ENCODE peak calls at places on chromosomes 5 and 9, in five cellular contexts. P, Z, E, T and A are unnamed samples.

GRCh38 chr5:152532714-152533113 is 127.6 kb upstream of the NMUR2 start:
- DNase-seq in Z (peak), E (peak), P (peak), T (no peak), A (peak)

GRCh38 chr5:139637438-139638089 is 10.6 kb upstream of the CXXC5 start:
- DNase-seq in P (peak), E (peak), T (peak), Z (peak), A (peak)

GRCh38 chr5:1667648-1668140 is 131.9 kb downstream of the MRPL36 start:
- DNase-seq in T (no peak), Z (no peak), E (no peak), P (no peak), A (no peak)

GRCh38 chr5:1176473-1177391 is 24.7 kb upstream of the SLC6A19 start:
- DNase-seq in P (no peak), T (peak), Z (peak), E (no peak), A (no peak)

GRCh38 chr5:32504923-32505596 is 60.5 kb upstream of the ZFR start:
- DNase-seq in T (peak), P (peak), E (peak), Z (peak), A (peak)

GRCh38 chr9:21455320-21455719 is 15.1 kb downstream of the IFNA1 start:
- DNase-seq in Z (peak), P (peak), E (peak), T (no peak), A (peak)

GRCh38 chr5:150523472-150524350 is 15.8 kb downstream of the NDST1 start:
- DNase-seq in Z (peak), T (no peak), P (peak), E (peak), A (peak)

GRCh38 chr5:135235551-135236100 is 163.4 kb downstream of the MACROH2A1 start:
- DNase-seq in T (no peak), P (no peak), Z (no peak), E (no peak), A (no peak)

GRCh38 chr9:70510157-70510770 is 95.8 kb upstream of the KLF9 start:
- DNase-seq in Z (peak), E (no peak), P (peak), T (peak), A (no peak)

GRCh38 chr9:126794441-126794840 is 10.4 kb upstream of the ZBTB43 start:
- DNase-seq in E (no peak), Z (no peak), P (no peak), T (no peak), A (no peak)

GRCh38 chr9:14277202-14277601 is 36.7 kb downstream of the NFIB start:
- DNase-seq in P (peak), E (peak), T (peak), Z (peak), A (peak)

GRCh38 chr9:112020680-112021596 is 124.3 kb downstream of the UGCG start:
- DNase-seq in E (peak), P (peak), T (no peak), Z (peak), A (peak)

GRCh38 chr5:140575309-140575708 is 10.7 kb downstream of the SLC35A4 start:
- DNase-seq in E (peak), P (peak), T (peak), Z (peak), A (peak)

GRCh38 chr9:95516221-95516735 is 493 bp downstream of the PTCH1 start:
- DNase-seq in T (no peak), E (no peak), P (no peak), Z (no peak), A (peak)

GRCh38 chr5:86881493-86882090 is 263.9 kb downstream of the COX7C start:
- DNase-seq in T (no peak), E (no peak), P (no peak), Z (no peak), A (no peak)

GRCh38 chr9:77453857-77454647 is 194.1 kb downstream of the GNA14 start:
- DNase-seq in Z (no peak), P (no peak), E (no peak), T (no peak), A (no peak)

GRCh38 chr5:181188700-181189362 is 16.2 kb downstream of the TRIM7 start:
- DNase-seq in T (peak), E (peak), P (peak), Z (peak), A (peak)

GRCh38 chr5:134647750-134648424 is 698 bp upstream of the SEC24A start:
- DNase-seq in Z (peak), T (no peak), E (peak), P (no peak), A (peak)

GRCh38 chr5:34923694-34924461 is 5.5 kb upstream of the DNAJC21 start:
- DNase-seq in T (no peak), P (peak), E (peak), Z (peak), A (peak)

DNA sequence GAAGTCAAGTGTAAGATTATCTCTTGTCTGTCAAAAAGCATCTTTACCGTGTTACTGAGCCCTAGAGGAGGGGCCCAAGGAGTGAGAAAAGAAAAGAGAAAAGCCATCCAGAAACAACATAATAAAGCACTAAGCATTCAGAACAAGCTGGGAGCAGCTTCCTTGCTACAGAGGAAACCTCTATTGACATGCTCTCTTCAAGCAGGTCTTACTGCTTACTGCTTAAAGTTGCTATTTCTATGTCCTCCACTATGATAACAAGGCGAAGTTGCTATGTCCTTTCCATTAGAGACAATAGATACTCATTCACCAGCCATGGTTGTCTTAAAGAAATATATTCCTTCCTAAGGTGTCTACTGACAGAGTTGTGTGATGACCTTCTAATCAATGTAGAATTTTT is 297.3 kb downstream of the CETN3 start:
- DNase-seq in P (no peak), E (no peak), Z (no peak), T (no peak), A (no peak)
- H3K4me3 ChIP-seq in P (no peak), E (no peak), Z (no peak), T (no peak), A (no peak)

GRCh38 chr5:163696270-163696887 is 191.0 kb downstream of the MAT2B start:
- DNase-seq in Z (peak), E (peak), T (no peak), P (peak), A (peak)
- TF ChIP-seq CTCF in Z (peak), E (peak), T (peak), P (peak), A (peak)

DNA sequence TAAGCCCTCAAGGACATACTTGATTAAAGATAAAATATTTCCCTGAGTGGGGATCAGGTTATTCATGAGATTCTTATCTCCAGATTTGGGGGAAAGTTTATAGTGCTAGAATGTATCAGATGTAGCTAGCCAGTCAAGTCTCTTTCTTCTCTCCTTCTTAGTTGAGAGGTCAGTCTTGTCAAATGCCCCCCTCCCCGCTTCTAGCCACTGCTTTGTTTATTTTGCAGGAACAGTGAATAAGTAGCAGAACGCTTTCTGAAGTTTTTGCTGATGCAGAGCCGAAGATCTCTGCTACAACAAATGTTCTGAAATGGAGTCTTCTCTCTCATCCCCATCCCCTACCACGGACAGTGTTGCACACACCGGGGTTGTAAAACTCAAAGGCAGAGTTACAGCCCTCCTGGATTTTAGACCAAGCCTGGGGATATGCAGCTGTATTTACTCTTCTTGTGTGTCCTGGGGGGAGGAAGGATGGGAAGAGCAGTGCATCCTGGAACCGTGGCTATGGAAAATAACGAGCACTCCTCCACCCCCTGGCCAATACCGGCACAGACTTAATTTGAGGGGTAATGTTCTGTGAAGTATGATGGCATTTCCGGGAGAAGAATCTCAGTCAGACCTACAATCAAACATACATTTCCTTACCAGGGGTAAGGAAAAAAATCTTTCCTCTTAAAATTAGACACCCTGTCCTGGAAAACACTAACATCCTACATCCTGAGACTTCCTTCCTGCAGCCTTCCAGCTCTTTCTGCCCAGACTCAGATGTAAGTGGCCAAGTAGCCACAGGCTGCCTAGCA is 10.7 kb upstream of the ERMP1 start:
- DNase-seq in Z (peak), E (peak), P (peak), T (no peak), A (no peak)
- H3K4me3 ChIP-seq in Z (no peak), E (no peak), P (peak), T (no peak), A (no peak)

GRCh38 chr5:154575869-154576806 is 98.1 kb upstream of the HAND1 start:
- DNase-seq in P (no peak), T (no peak), Z (no peak), E (no peak), A (no peak)
- TF ChIP-seq CTCF in P (no peak), T (no peak), Z (no peak), E (no peak), A (no peak)

DNA sequence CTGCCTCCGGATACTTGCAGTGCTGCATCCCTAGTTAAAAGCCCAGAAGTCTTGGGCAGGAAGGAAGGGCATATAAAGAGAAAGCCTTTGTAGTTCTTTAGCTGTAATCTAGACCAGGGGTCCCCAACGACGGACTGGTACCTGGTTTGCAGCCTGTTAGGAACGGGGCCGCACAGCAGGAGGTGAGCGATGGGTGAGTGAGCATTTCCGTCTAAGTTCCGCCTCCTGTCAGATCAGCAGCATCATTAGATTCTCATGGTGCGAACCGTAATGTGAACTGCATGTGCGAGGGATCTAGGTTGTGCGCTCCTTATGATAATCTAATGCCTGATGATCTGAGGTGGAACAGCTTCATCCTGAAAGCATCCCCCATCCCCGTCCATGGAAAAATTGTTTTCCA is 1.6 kb upstream of the SMIM15 start:
- DNase-seq in P (no peak), Z (no peak), E (no peak), T (no peak), A (no peak)
- H3K4me3 ChIP-seq in P (no peak), Z (no peak), E (peak), T (peak), A (no peak)

GRCh38 chr9:38644601-38645000 is 24.2 kb upstream of the ANKRD18A start:
- DNase-seq in T (no peak), P (no peak), Z (no peak), E (no peak), A (no peak)

GRCh38 chr9:38643456-38644173 is 23.2 kb upstream of the ANKRD18A start:
- DNase-seq in T (no peak), E (no peak), P (no peak), Z (no peak), A (no peak)

GRCh38 chr9:38641142-38641541 is 20.7 kb upstream of the ANKRD18A start:
- DNase-seq in Z (no peak), T (no peak), E (no peak), P (no peak), A (no peak)

GRCh38 chr9:38642951-38643350 is 22.6 kb upstream of the ANKRD18A start:
- DNase-seq in T (no peak), Z (no peak), P (no peak), E (no peak), A (no peak)

GRCh38 chr9:38641985-38642864 is 21.8 kb upstream of the ANKRD18A start:
- DNase-seq in P (peak), Z (peak), T (no peak), E (peak), A (peak)
- TF ChIP-seq CTCF in P (peak), Z (peak), T (peak), E (peak), A (peak)

DNA sequence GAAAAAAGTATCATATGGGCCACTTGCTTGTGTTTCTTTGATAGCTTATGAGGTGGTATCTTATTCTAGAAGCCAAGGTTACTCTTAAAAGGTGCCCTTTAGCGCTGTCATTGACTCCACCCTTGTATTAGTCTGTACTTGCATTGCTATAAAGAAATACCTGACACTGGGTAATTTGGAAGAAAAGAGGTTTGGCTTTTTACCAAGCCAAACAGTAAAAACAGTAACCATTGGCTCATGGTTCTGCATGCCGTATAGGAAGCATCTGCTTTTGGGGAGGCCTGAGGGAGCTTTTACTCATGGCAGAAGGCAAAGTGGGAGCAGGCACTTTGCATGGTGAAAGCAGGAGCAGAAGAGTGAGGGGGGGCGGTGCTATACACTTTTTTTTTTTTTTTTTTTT is 87.4 kb downstream of the TEK start:
- DNase-seq in Z (no peak), E (no peak), T (no peak), P (no peak), A (no peak)
- H3K4me3 ChIP-seq in Z (no peak), E (no peak), T (no peak), P (no peak), A (no peak)

DNA sequence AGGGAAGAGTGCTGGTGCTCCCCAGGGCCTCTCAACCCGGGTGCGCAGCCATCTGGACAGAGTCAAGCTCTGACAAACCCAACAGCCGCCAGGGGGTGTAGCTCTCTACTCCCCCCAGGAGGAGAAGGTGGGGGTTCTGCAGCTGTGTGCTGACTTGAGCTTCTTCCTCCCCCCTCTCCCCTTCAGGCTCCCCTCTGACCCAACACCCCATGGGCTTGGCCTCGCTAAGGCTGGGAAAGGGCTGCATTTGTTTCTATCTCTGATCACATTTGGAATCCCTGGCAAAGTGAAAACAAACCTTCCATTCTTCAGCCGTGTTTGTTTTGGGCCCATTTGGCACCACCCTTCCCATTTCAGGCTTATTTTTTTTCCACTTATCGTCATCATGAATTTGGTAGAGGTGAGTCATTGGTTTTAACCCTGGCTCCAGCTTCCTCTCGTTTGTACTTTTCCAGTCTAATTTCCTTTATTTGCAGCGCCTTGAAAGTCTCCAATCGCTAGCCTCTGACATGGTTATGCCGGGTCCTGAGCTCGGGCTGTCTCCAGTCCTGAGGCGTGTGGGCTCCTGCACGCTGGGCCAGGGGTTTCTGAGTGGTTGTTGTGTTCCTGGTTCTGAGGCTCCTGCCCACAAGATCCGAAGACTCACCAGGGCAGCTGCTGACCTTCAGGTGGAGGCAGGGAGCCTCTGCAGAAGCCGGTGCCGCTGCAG is 36.1 kb downstream of the DAP start:
- DNase-seq in E (peak), T (peak), Z (peak), P (peak), A (peak)
- TF ChIP-seq CTCF in E (peak), T (peak), Z (peak), P (peak), A (peak)